ENCODE peak calls at places on chromosomes 2 and 18, in seven cellular contexts. One of them, this sample, is unnamed. For H3K4me1, the result is how much of the 10 kb centered on the place peaks cover.

GRCh38 chr2:152581360-152581759 is 135.9 kb downstream of the PRPF40A start:
- DNase-seq in endodermal cell: no peak
- DNase-seq in IMR-90: no peak
- DNase-seq in upper lobe of right lung: no peak
- DNase-seq in testis: no peak
- DNase-seq in transverse colon: no peak
- DNase-seq in heart left ventricle: no peak
- DNase-seq in this sample: no peak

GRCh38 chr2:178877874-178878273 is 70.7 kb upstream of the TTN start:
- DNase-seq in endodermal cell: no peak
- DNase-seq in IMR-90: no peak
- DNase-seq in upper lobe of right lung: no peak
- DNase-seq in testis: no peak
- DNase-seq in transverse colon: no peak
- DNase-seq in heart left ventricle: no peak
- DNase-seq in this sample: no peak

GRCh38 chr2:84314901-84315330 is 144.2 kb downstream of the SUCLG1 start:
- DNase-seq in endodermal cell: peak
- DNase-seq in IMR-90: peak
- DNase-seq in upper lobe of right lung: peak
- DNase-seq in testis: peak
- DNase-seq in transverse colon: peak
- DNase-seq in heart left ventricle: peak
- DNase-seq in this sample: peak

GRCh38 chr2:206212673-206213513 is 53.2 kb downstream of the EEF1B2 start:
- DNase-seq in endodermal cell: no peak
- DNase-seq in IMR-90: peak
- DNase-seq in upper lobe of right lung: no peak
- DNase-seq in testis: no peak
- DNase-seq in transverse colon: no peak
- DNase-seq in heart left ventricle: no peak
- DNase-seq in this sample: peak

GRCh38 chr2:11357428-11357972 is 13.1 kb upstream of the ROCK2 start:
- DNase-seq in endodermal cell: no peak
- DNase-seq in IMR-90: no peak
- DNase-seq in upper lobe of right lung: peak
- DNase-seq in testis: no peak
- DNase-seq in transverse colon: peak
- DNase-seq in heart left ventricle: no peak
- DNase-seq in this sample: peak

GRCh38 chr18:46152808-46153617 is 48.8 kb downstream of the HAUS1 start:
- DNase-seq in endodermal cell: peak
- DNase-seq in IMR-90: no peak
- DNase-seq in upper lobe of right lung: no peak
- DNase-seq in testis: peak
- DNase-seq in transverse colon: no peak
- DNase-seq in heart left ventricle: no peak
- DNase-seq in this sample: no peak

GRCh38 chr2:100260712-100261620 is 61.3 kb downstream of the LONRF2 start:
- DNase-seq in endodermal cell: peak
- DNase-seq in IMR-90: peak
- DNase-seq in upper lobe of right lung: no peak
- DNase-seq in testis: peak
- DNase-seq in transverse colon: peak
- DNase-seq in heart left ventricle: peak
- DNase-seq in this sample: peak

GRCh38 chr18:70295192-70295522 is 6.3 kb downstream of the SOCS6 start:
- DNase-seq in endodermal cell: no peak
- DNase-seq in IMR-90: no peak
- DNase-seq in upper lobe of right lung: no peak
- DNase-seq in testis: no peak
- DNase-seq in transverse colon: no peak
- DNase-seq in heart left ventricle: no peak
- DNase-seq in this sample: no peak

GRCh38 chr2:227460833-227461232 is 11.1 kb upstream of the AGFG1 start:
- DNase-seq in endodermal cell: no peak
- DNase-seq in IMR-90: peak
- DNase-seq in upper lobe of right lung: no peak
- DNase-seq in testis: no peak
- DNase-seq in transverse colon: no peak
- DNase-seq in heart left ventricle: no peak
- DNase-seq in this sample: no peak

GRCh38 chr18:5895300-5895885 is at the start of gene TMEM200C:
- DNase-seq in endodermal cell: peak
- DNase-seq in IMR-90: peak
- DNase-seq in upper lobe of right lung: peak
- DNase-seq in testis: peak
- DNase-seq in transverse colon: no peak
- DNase-seq in heart left ventricle: peak
- DNase-seq in this sample: peak

GRCh38 chr2:96427917-96428316 is 77.2 kb downstream of the NEURL3 start:
- DNase-seq in endodermal cell: peak
- DNase-seq in IMR-90: peak
- DNase-seq in upper lobe of right lung: no peak
- DNase-seq in testis: no peak
- DNase-seq in transverse colon: no peak
- DNase-seq in heart left ventricle: no peak
- DNase-seq in this sample: no peak

GRCh38 chr2:6694555-6694954 is 171.2 kb downstream of the CMPK2 start:
- DNase-seq in endodermal cell: no peak
- DNase-seq in IMR-90: no peak
- DNase-seq in upper lobe of right lung: no peak
- DNase-seq in testis: no peak
- DNase-seq in transverse colon: no peak
- DNase-seq in heart left ventricle: peak
- DNase-seq in this sample: no peak

DNA sequence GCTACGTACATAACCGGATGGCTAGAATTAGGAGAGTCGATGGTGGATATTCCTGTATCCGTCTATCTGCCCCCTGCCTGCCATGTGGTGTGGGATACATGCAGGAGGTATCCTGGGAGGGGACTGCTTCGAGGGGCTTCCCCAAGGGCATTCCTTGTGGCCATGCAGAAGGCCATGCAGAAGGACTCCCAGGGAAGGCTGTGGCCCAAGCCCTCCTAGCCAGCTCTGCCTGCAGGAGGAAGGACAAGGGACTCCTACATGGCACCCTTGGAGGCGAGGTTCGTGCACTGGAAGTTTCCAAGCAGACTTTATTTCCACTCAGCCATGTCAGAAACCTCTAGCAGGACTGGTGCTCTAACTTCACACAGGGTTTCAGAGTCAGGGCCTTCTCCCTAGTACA is 136.1 kb downstream of the KLHL29 start:
- DNase-seq in endodermal cell: no peak
- DNase-seq in IMR-90: no peak
- DNase-seq in upper lobe of right lung: no peak
- DNase-seq in testis: no peak
- DNase-seq in transverse colon: no peak
- DNase-seq in heart left ventricle: no peak
- DNase-seq in this sample: no peak
- H3K4me1 ChIP-seq in endodermal cell: under half
- H3K4me1 ChIP-seq in IMR-90: under half
- H3K4me1 ChIP-seq in upper lobe of right lung: under half
- H3K4me1 ChIP-seq in testis: under half
- H3K4me1 ChIP-seq in transverse colon: under half
- H3K4me1 ChIP-seq in heart left ventricle: under half
- H3K4me1 ChIP-seq in this sample: under half

GRCh38 chr2:141133883-141134282 is 996.9 kb downstream of the LRP1B start:
- DNase-seq in endodermal cell: no peak
- DNase-seq in IMR-90: no peak
- DNase-seq in upper lobe of right lung: no peak
- DNase-seq in testis: no peak
- DNase-seq in transverse colon: no peak
- DNase-seq in heart left ventricle: no peak
- DNase-seq in this sample: no peak
- TF ChIP-seq CTCF in endodermal cell: no peak
- TF ChIP-seq CTCF in IMR-90: no peak
- TF ChIP-seq CTCF in upper lobe of right lung: no peak
- TF ChIP-seq CTCF in testis: no peak
- TF ChIP-seq CTCF in transverse colon: no peak
- TF ChIP-seq CTCF in heart left ventricle: no peak
- TF ChIP-seq CTCF in this sample: no peak

DNA sequence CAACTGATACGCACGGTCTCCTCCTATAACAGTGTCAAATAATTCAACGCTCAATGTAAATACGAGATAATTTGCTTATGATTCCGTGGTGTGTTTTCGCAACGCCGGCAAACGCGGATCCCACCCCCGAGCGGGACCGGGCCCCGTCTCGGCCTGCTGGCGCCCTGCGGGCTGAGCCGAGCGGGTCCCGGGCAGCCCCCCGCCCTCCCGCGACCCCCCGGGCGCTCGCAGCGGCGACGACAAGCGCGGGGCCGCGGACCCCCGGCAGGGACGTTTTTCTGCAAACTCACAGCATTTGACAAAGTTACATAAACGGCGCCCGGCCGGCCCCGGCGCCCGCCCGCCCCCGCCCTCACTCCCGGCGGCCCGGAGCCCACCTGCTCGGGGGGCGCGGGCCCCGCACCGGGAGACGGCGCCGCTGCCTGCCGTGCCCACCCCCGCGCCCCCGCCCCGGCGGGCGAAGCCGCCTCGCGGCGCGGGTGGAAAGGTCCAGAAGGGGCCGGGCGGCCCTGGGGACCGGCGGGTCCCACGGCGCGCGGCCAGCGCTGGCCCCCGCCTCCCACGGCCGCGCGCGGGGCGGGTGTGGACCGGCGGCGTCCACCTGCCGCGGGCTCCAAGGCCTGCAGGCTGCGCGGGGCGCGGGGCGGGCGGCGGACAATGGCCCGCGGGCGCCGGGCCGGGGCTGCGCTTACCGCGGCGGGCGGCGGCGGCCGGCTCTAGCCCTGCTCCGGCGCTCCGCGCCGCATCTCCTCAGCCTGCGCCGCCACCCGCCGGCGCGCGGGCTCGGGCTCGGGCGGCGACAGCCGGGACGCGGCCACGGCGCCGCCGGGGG is 604 bp downstream of the HDAC4 start:
- DNase-seq in endodermal cell: peak
- DNase-seq in IMR-90: peak
- DNase-seq in upper lobe of right lung: peak
- DNase-seq in testis: no peak
- DNase-seq in transverse colon: peak
- DNase-seq in heart left ventricle: no peak
- DNase-seq in this sample: peak
- H3K4me3 ChIP-seq in endodermal cell: peak
- H3K4me3 ChIP-seq in IMR-90: peak
- H3K4me3 ChIP-seq in upper lobe of right lung: peak
- H3K4me3 ChIP-seq in testis: peak
- H3K4me3 ChIP-seq in transverse colon: peak
- H3K4me3 ChIP-seq in heart left ventricle: peak
- H3K4me3 ChIP-seq in this sample: peak

GRCh38 chr2:191250400-191250799 is 5.2 kb downstream of the MYO1B start:
- DNase-seq in endodermal cell: no peak
- DNase-seq in IMR-90: peak
- DNase-seq in upper lobe of right lung: no peak
- DNase-seq in testis: no peak
- DNase-seq in transverse colon: no peak
- DNase-seq in heart left ventricle: no peak
- DNase-seq in this sample: no peak

GRCh38 chr2:191246820-191247380 is 1.7 kb downstream of the MYO1B start:
- DNase-seq in endodermal cell: no peak
- DNase-seq in IMR-90: no peak
- DNase-seq in upper lobe of right lung: no peak
- DNase-seq in testis: no peak
- DNase-seq in transverse colon: no peak
- DNase-seq in heart left ventricle: no peak
- DNase-seq in this sample: peak

GRCh38 chr2:191251014-191251413 is 5.8 kb downstream of the MYO1B start:
- DNase-seq in endodermal cell: peak
- DNase-seq in IMR-90: no peak
- DNase-seq in upper lobe of right lung: no peak
- DNase-seq in testis: no peak
- DNase-seq in transverse colon: no peak
- DNase-seq in heart left ventricle: no peak
- DNase-seq in this sample: no peak

GRCh38 chr2:191247381-191248057 is 2.3 kb downstream of the MYO1B start:
- DNase-seq in endodermal cell: no peak
- DNase-seq in IMR-90: peak
- DNase-seq in upper lobe of right lung: no peak
- DNase-seq in testis: no peak
- DNase-seq in transverse colon: no peak
- DNase-seq in heart left ventricle: peak
- DNase-seq in this sample: peak

DNA sequence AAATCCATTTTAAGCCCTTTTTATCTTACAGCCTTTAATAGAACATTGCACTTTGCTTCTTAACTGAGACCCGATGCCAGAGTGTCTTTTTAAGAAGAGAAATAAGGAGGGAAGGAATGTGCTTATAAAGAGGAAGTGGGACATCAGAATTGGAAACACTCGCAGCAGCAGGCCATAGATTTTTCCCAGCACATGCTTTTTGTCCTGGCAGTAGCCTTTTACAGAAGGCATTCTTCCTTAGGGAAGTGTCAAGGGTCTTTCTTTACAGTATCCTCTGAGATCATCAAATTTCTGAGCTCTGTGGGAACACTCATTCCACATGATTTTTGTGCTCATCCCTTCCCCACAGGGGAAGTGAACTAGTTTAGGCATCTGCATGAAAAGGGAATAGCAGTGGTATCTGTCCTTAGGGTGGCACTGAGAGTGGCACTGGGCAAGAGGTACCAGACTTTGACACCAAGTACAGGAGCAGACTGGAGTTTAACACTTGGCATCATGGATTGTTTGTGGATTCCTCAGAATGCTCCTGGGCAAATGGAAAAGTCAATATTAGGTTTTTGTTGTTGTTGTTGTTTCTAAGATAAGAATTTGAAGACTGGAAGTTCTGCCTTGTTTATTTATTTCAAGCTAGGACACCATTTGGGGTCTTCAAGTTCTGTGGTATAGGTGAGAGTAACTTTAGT is 4.1 kb downstream of the MYO1B start:
- DNase-seq in endodermal cell: no peak
- DNase-seq in IMR-90: peak
- DNase-seq in upper lobe of right lung: no peak
- DNase-seq in testis: no peak
- DNase-seq in transverse colon: no peak
- DNase-seq in heart left ventricle: no peak
- DNase-seq in this sample: no peak
- H3K4me1 ChIP-seq in endodermal cell: under half
- H3K4me1 ChIP-seq in IMR-90: under half
- H3K4me1 ChIP-seq in upper lobe of right lung: half or more
- H3K4me1 ChIP-seq in testis: under half
- H3K4me1 ChIP-seq in transverse colon: under half
- H3K4me1 ChIP-seq in heart left ventricle: under half
- H3K4me1 ChIP-seq in this sample: under half

GRCh38 chr2:176056411-176056810 is 27.4 kb downstream of the EVX2 start:
- DNase-seq in endodermal cell: no peak
- DNase-seq in IMR-90: no peak
- DNase-seq in upper lobe of right lung: no peak
- DNase-seq in testis: no peak
- DNase-seq in transverse colon: no peak
- DNase-seq in heart left ventricle: no peak
- DNase-seq in this sample: peak
- TF ChIP-seq CTCF in endodermal cell: no peak
- TF ChIP-seq CTCF in IMR-90: no peak
- TF ChIP-seq CTCF in upper lobe of right lung: no peak
- TF ChIP-seq CTCF in testis: no peak
- TF ChIP-seq CTCF in transverse colon: no peak
- TF ChIP-seq CTCF in heart left ventricle: no peak
- TF ChIP-seq CTCF in this sample: no peak